ENCODE peak calls at places on chromosome 3, in four cellular contexts. Y is nephron progenitor cell; Z is CD8-positive, alpha-beta memory T cell; T is Right ventricle myocardium superior. J is an unnamed sample.

GRCh38 chr3:176939022-176939817 is 258.1 kb downstream of the TBL1XR1 start:
- DNase-seq in Y (peak), Z (peak), T (no peak), J (peak)

GRCh38 chr3:132347095-132347494 is 29.9 kb downstream of the ACP3 start:
- DNase-seq in Y (no peak), Z (no peak), T (no peak), J (peak)

GRCh38 chr3:139110072-139110830 is 65.6 kb upstream of the PRR23C start:
- DNase-seq in Y (no peak), Z (no peak), T (peak), J (no peak)

GRCh38 chr3:9398715-9399708 is 1.6 kb downstream of the SETD5 start:
- DNase-seq in Y (no peak), Z (peak), T (no peak), J (peak)

GRCh38 chr3:143252931-143253330 is 133.4 kb downstream of the CHST2 start:
- DNase-seq in Y (no peak), Z (no peak), T (no peak), J (no peak)

GRCh38 chr3:33360136-33360825 is 79.9 kb downstream of the UBP1 start:
- DNase-seq in Y (no peak), Z (no peak), T (no peak), J (peak)

GRCh38 chr3:136173939-136174338 is 22.2 kb downstream of the MSL2 start:
- DNase-seq in Y (no peak), Z (no peak), T (no peak), J (no peak)

GRCh38 chr3:38588995-38589937 is 60.2 kb downstream of the SCN5A start:
- DNase-seq in Y (no peak), Z (no peak), T (no peak), J (no peak)

GRCh38 chr3:135229018-135229495 is 434.0 kb downstream of the EPHB1 start:
- DNase-seq in Y (no peak), Z (no peak), T (peak), J (no peak)

GRCh38 chr3:33363113-33363800 is 76.9 kb downstream of the UBP1 start:
- DNase-seq in Y (no peak), Z (no peak), T (no peak), J (no peak)